ENCODE peak calls at places on chromosomes 3 and 15, in eight cellular contexts. S is OCI-LY7, W is right cardiac atrium, T is fibroblast of pulmonary artery, Z is neuronal stem cell, V is NT2/D1, M is tibial artery, A is uterus. Y is an unnamed sample.

GRCh38 chr3:161296814-161297213 is 74.5 kb downstream of the SPTSSB start:
- DNase-seq in S (no peak), W (no peak), T (no peak), Z (no peak), V (no peak), M (no peak), A (no peak), Y (no peak)

GRCh38 chr15:49718234-49718633 is 97.4 kb downstream of the DTWD1 start:
- DNase-seq in S (no peak), W (no peak), T (peak), Z (no peak), V (no peak), M (no peak), A (no peak), Y (no peak)

GRCh38 chr15:62394079-62394478 is 229.0 kb upstream of the C2CD4B start:
- DNase-seq in S (no peak), W (no peak), T (no peak), Z (no peak), V (no peak), M (no peak), A (no peak), Y (no peak)

GRCh38 chr3:177596822-177597271 is 399.6 kb upstream of the TBL1XR1 start:
- DNase-seq in S (no peak), W (no peak), T (no peak), Z (no peak), V (no peak), M (no peak), A (no peak), Y (no peak)

GRCh38 chr15:95687686-95688085 is 642.8 kb upstream of the NR2F2 start:
- DNase-seq in S (no peak), W (no peak), T (no peak), Z (no peak), V (no peak), M (no peak), A (no peak), Y (no peak)

GRCh38 chr3:15295506-15295905 is 36.9 kb downstream of the SH3BP5 start:
- DNase-seq in S (no peak), W (no peak), T (peak), Z (no peak), V (no peak), M (peak), A (peak), Y (no peak)

GRCh38 chr3:115699741-115700140 is 76.4 kb downstream of the GAP43 start:
- DNase-seq in S (no peak), W (no peak), T (peak), Z (no peak), V (no peak), M (no peak), A (no peak), Y (no peak)

GRCh38 chr3:156382458-156383346 is 172.2 kb downstream of the SSR3 start:
- DNase-seq in S (peak), W (no peak), T (peak), Z (no peak), V (no peak), M (no peak), A (no peak), Y (no peak)

GRCh38 chr15:32747886-32748285 is 30.1 kb downstream of the GREM1 start:
- DNase-seq in S (no peak), W (no peak), T (no peak), Z (no peak), V (no peak), M (no peak), A (no peak), Y (no peak)

GRCh38 chr3:42829083-42829627 is 19.9 kb downstream of the ACKR2 start:
- DNase-seq in S (no peak), W (no peak), T (no peak), Z (no peak), V (no peak), M (no peak), A (no peak), Y (no peak)

GRCh38 chr3:48157950-48158376 is 30.3 kb downstream of the CDC25A start:
- DNase-seq in S (peak), W (peak), T (peak), Z (peak), V (peak), M (peak), A (peak), Y (peak)

GRCh38 chr15:94312946-94313345 is 81.6 kb downstream of the MCTP2 start:
- DNase-seq in S (no peak), W (no peak), T (peak), Z (no peak), V (no peak), M (no peak), A (no peak), Y (no peak)

GRCh38 chr15:72474466-72474911 is 359 bp downstream of the ARIH1 start:
- DNase-seq in S (no peak), W (no peak), T (no peak), Z (no peak), V (no peak), M (peak), A (peak), Y (no peak)

GRCh38 chr3:146133436-146133835 is 27.5 kb downstream of the PLOD2 start:
- DNase-seq in S (no peak), W (no peak), T (peak), Z (no peak), V (no peak), M (no peak), A (no peak), Y (no peak)

GRCh38 chr3:13479332-13479581 is 849 bp upstream of the HDAC11 start:
- DNase-seq in S (no peak), W (peak), T (no peak), Z (no peak), V (no peak), M (no peak), A (no peak), Y (no peak)

GRCh38 chr15:95684693-95685115 is 645.8 kb upstream of the NR2F2 start:
- DNase-seq in S (no peak), W (no peak), T (peak), Z (no peak), V (no peak), M (no peak), A (peak), Y (no peak)

GRCh38 chr3:46438831-46439230 is 25.9 kb downstream of the LTF start:
- DNase-seq in S (no peak), W (no peak), T (no peak), Z (no peak), V (no peak), M (no peak), A (no peak), Y (no peak)

GRCh38 chr15:93865610-93866009 is 365.8 kb upstream of the MCTP2 start:
- DNase-seq in S (no peak), W (no peak), T (no peak), Z (no peak), V (no peak), M (no peak), A (peak), Y (no peak)

GRCh38 chr15:48703544-48703943 is 58.0 kb upstream of the FBN1 start:
- DNase-seq in S (no peak), W (no peak), T (peak), Z (no peak), V (no peak), M (no peak), A (no peak), Y (no peak)

GRCh38 chr15:68281008-68281407 is 3.5 kb downstream of the FEM1B start:
- DNase-seq in S (no peak), W (no peak), T (no peak), Z (no peak), V (no peak), M (no peak), A (no peak), Y (no peak)
- H3K4me3 ChIP-seq in S (peak), W (peak), T (peak), Z (peak), V (no peak), M (peak), A (peak), Y (no peak)

GRCh38 chr3:58487140-58487886 is 4.6 kb upstream of the KCTD6 start:
- DNase-seq in S (no peak), W (peak), T (peak), Z (no peak), V (no peak), M (peak), A (peak), Y (no peak)
- H3K4me3 ChIP-seq in S (no peak), W (no peak), T (no peak), Z (no peak), V (no peak), M (no peak), A (no peak), Y (no peak)

GRCh38 chr3:16494094-16494493 is 19.4 kb downstream of the RFTN1 start:
- DNase-seq in S (no peak), W (no peak), T (no peak), Z (no peak), V (no peak), M (no peak), A (no peak), Y (no peak)
- H3K4me3 ChIP-seq in S (no peak), W (no peak), T (no peak), Z (no peak), V (no peak), M (no peak), A (no peak), Y (no peak)

GRCh38 chr15:35062164-35063099 is 22.7 kb downstream of the NANOGP8 start:
- DNase-seq in S (no peak), W (no peak), T (no peak), Z (no peak), V (no peak), M (no peak), A (no peak), Y (no peak)
- H3K4me3 ChIP-seq in S (no peak), W (no peak), T (no peak), Z (no peak), V (no peak), M (no peak), A (no peak), Y (no peak)

GRCh38 chr3:64530434-64531049 is 157.3 kb downstream of the ADAMTS9 start:
- DNase-seq in S (peak), W (peak), T (peak), Z (peak), V (peak), M (peak), A (peak), Y (peak)

GRCh38 chr3:64539451-64540196 is 148.2 kb downstream of the ADAMTS9 start:
- DNase-seq in S (no peak), W (peak), T (peak), Z (no peak), V (no peak), M (no peak), A (peak), Y (no peak)

GRCh38 chr3:64533565-64534317 is 154.1 kb downstream of the ADAMTS9 start:
- DNase-seq in S (peak), W (peak), T (peak), Z (peak), V (peak), M (peak), A (peak), Y (peak)
- H3K4me3 ChIP-seq in S (no peak), W (no peak), T (no peak), Z (no peak), V (no peak), M (peak), A (no peak), Y (no peak)

GRCh38 chr15:70109982-70110381 is 12.3 kb upstream of the TLE3 start:
- DNase-seq in S (no peak), W (no peak), T (no peak), Z (no peak), V (no peak), M (no peak), A (no peak), Y (no peak)

GRCh38 chr15:70114226-70114625 is 16.5 kb upstream of the TLE3 start:
- DNase-seq in S (no peak), W (no peak), T (no peak), Z (no peak), V (no peak), M (no peak), A (no peak), Y (no peak)

GRCh38 chr15:70113304-70113700 is 15.6 kb upstream of the TLE3 start:
- DNase-seq in S (no peak), W (peak), T (no peak), Z (no peak), V (no peak), M (no peak), A (no peak), Y (no peak)

GRCh38 chr15:70111203-70112017 is 13.7 kb upstream of the TLE3 start:
- DNase-seq in S (peak), W (peak), T (peak), Z (peak), V (peak), M (no peak), A (peak), Y (peak)

GRCh38 chr15:70112018-70112395 is 14.3 kb upstream of the TLE3 start:
- DNase-seq in S (no peak), W (no peak), T (no peak), Z (no peak), V (no peak), M (no peak), A (no peak), Y (no peak)
- H3K4me3 ChIP-seq in S (no peak), W (no peak), T (no peak), Z (no peak), V (peak), M (no peak), A (no peak), Y (no peak)